ENCODE peak calls at places on chromosomes 11 and 22, in seven cellular contexts. One of them, this sample, is unnamed.

GRCh38 chr11:68328374-68329091 is 16.1 kb downstream of the LRP5 start:
- DNase-seq in sigmoid colon: peak; percentile 72
- DNase-seq in stomach: peak; percentile 51
- DNase-seq in HepG2: peak; percentile 86
- DNase-seq in A549: no peak
- DNase-seq in GM12878: no peak
- DNase-seq in ovary: peak; percentile 57
- DNase-seq in this sample: no peak

GRCh38 chr11:77114089-77114463 is 11.4 kb downstream of the OMP start:
- DNase-seq in stomach: no peak
- DNase-seq in ovary: no peak
- DNase-seq in sigmoid colon: no peak
- DNase-seq in HepG2: no peak
- DNase-seq in GM12878: no peak
- DNase-seq in A549: no peak
- DNase-seq in this sample: no peak

GRCh38 chr11:105109353-105109752 is 30.2 kb downstream of the CARD18 start:
- DNase-seq in GM12878: no peak
- DNase-seq in stomach: no peak
- DNase-seq in sigmoid colon: no peak
- DNase-seq in ovary: no peak
- DNase-seq in A549: no peak
- DNase-seq in HepG2: no peak
- DNase-seq in this sample: no peak

GRCh38 chr11:16469968-16470367 is 113.6 kb upstream of the SOX6 start:
- DNase-seq in sigmoid colon: no peak
- DNase-seq in A549: no peak
- DNase-seq in GM12878: no peak
- DNase-seq in ovary: no peak
- DNase-seq in HepG2: no peak
- DNase-seq in stomach: no peak
- DNase-seq in this sample: no peak

GRCh38 chr11:134358165-134358852 is 26.5 kb downstream of the GLB1L2 start:
- DNase-seq in ovary: peak; percentile 26
- DNase-seq in stomach: no peak
- DNase-seq in HepG2: no peak
- DNase-seq in sigmoid colon: peak; percentile 42
- DNase-seq in GM12878: no peak
- DNase-seq in A549: no peak
- DNase-seq in this sample: peak; percentile 49

GRCh38 chr11:112797072-112797471 is 164.1 kb upstream of the NCAM1 start:
- DNase-seq in sigmoid colon: no peak
- DNase-seq in GM12878: no peak
- DNase-seq in ovary: no peak
- DNase-seq in A549: no peak
- DNase-seq in HepG2: no peak
- DNase-seq in stomach: no peak
- DNase-seq in this sample: no peak

GRCh38 chr11:34345991-34346480 is 11.8 kb downstream of the ABTB2 start:
- DNase-seq in GM12878: no peak
- DNase-seq in stomach: no peak
- DNase-seq in sigmoid colon: no peak
- DNase-seq in ovary: no peak
- DNase-seq in HepG2: no peak
- DNase-seq in A549: no peak
- DNase-seq in this sample: no peak

GRCh38 chr11:46914363-46914762 is 4.0 kb downstream of the LRP4 start:
- DNase-seq in ovary: no peak
- DNase-seq in stomach: no peak
- DNase-seq in A549: no peak
- DNase-seq in HepG2: no peak
- DNase-seq in GM12878: no peak
- DNase-seq in sigmoid colon: no peak
- DNase-seq in this sample: no peak

GRCh38 chr11:90134420-90135003 is at the start of gene NAALAD2:
- DNase-seq in GM12878: no peak
- DNase-seq in ovary: peak; percentile 74
- DNase-seq in sigmoid colon: peak; percentile 62
- DNase-seq in HepG2: peak; percentile 59
- DNase-seq in A549: peak; percentile 2
- DNase-seq in stomach: no peak
- DNase-seq in this sample: peak; percentile 57

GRCh38 chr22:23539135-23539838 is 40.8 kb downstream of the IGLL1 start:
- DNase-seq in ovary: peak; percentile 87
- DNase-seq in GM12878: peak; percentile 36
- DNase-seq in sigmoid colon: peak; percentile 89
- DNase-seq in HepG2: peak; percentile 79
- DNase-seq in stomach: peak; percentile 83
- DNase-seq in A549: peak; percentile 36
- DNase-seq in this sample: peak; percentile 84

GRCh38 chr11:45233121-45233803 is 52.9 kb downstream of the SYT13 start:
- DNase-seq in A549: peak; percentile 93
- DNase-seq in GM12878: no peak
- DNase-seq in sigmoid colon: peak; percentile 86
- DNase-seq in ovary: peak; percentile 80
- DNase-seq in HepG2: peak; percentile 47
- DNase-seq in stomach: peak; percentile 76
- DNase-seq in this sample: no peak

GRCh38 chr11:45232341-45233080 is 53.6 kb downstream of the SYT13 start:
- DNase-seq in stomach: no peak
- DNase-seq in ovary: no peak
- DNase-seq in A549: no peak
- DNase-seq in HepG2: no peak
- DNase-seq in sigmoid colon: peak; percentile 45
- DNase-seq in GM12878: no peak
- DNase-seq in this sample: peak; percentile 47

GRCh38 chr11:45237666-45238348 is 48.3 kb downstream of the SYT13 start:
- DNase-seq in stomach: no peak
- DNase-seq in sigmoid colon: peak; percentile 74
- DNase-seq in HepG2: no peak
- DNase-seq in GM12878: no peak
- DNase-seq in A549: no peak
- DNase-seq in ovary: no peak
- DNase-seq in this sample: no peak

GRCh38 chr11:45233804-45234170 is 52.4 kb downstream of the SYT13 start:
- DNase-seq in sigmoid colon: peak; percentile 55
- DNase-seq in GM12878: no peak
- DNase-seq in ovary: no peak
- DNase-seq in stomach: no peak
- DNase-seq in HepG2: no peak
- DNase-seq in A549: no peak
- DNase-seq in this sample: peak; percentile 70

GRCh38 chr11:45234306-45235006 is 51.7 kb downstream of the SYT13 start:
- DNase-seq in A549: no peak
- DNase-seq in ovary: no peak
- DNase-seq in GM12878: no peak
- DNase-seq in sigmoid colon: peak; percentile 46
- DNase-seq in HepG2: no peak
- DNase-seq in stomach: no peak
- DNase-seq in this sample: no peak
- TF ChIP-seq CTCF in A549: no peak
- TF ChIP-seq CTCF in ovary: no peak
- TF ChIP-seq CTCF in GM12878: no peak
- TF ChIP-seq CTCF in sigmoid colon: no peak
- TF ChIP-seq CTCF in HepG2: no peak
- TF ChIP-seq CTCF in stomach: no peak
- TF ChIP-seq CTCF in this sample: no peak

GRCh38 chr22:44443641-44444235 is 54.3 kb downstream of the RTL6 start:
- DNase-seq in A549: no peak
- DNase-seq in ovary: no peak
- DNase-seq in GM12878: no peak
- DNase-seq in HepG2: no peak
- DNase-seq in sigmoid colon: peak; percentile 21
- DNase-seq in stomach: no peak
- DNase-seq in this sample: no peak

GRCh38 chr22:44442856-44443595 is 55.0 kb downstream of the RTL6 start:
- DNase-seq in stomach: no peak
- DNase-seq in sigmoid colon: peak; percentile 56
- DNase-seq in A549: no peak
- DNase-seq in ovary: no peak
- DNase-seq in HepG2: no peak
- DNase-seq in GM12878: no peak
- DNase-seq in this sample: no peak

GRCh38 chr22:44440224-44441160 is 57.5 kb downstream of the RTL6 start:
- DNase-seq in sigmoid colon: peak; percentile 37
- DNase-seq in HepG2: no peak
- DNase-seq in ovary: no peak
- DNase-seq in A549: no peak
- DNase-seq in stomach: no peak
- DNase-seq in GM12878: no peak
- DNase-seq in this sample: no peak

GRCh38 chr22:44441401-44442185 is 56.4 kb downstream of the RTL6 start:
- DNase-seq in GM12878: no peak
- DNase-seq in A549: no peak
- DNase-seq in ovary: no peak
- DNase-seq in HepG2: no peak
- DNase-seq in sigmoid colon: peak; percentile 42
- DNase-seq in stomach: no peak
- DNase-seq in this sample: peak; percentile 53

DNA sequence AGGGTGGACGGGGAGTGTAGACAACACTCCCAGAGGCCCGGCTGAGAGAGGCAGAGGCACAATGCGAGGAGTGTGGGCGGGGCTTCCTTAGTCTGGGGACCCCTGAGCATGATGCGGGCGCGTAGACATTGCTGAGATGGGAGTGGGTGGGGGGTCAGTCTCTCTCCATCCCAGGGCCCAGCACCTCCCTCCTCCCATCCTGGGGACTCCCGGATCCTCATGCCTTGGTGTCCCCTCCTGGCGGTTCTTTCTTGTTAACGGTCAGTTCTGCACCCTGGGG is 55.9 kb downstream of the RTL6 start:
- DNase-seq in GM12878: no peak
- DNase-seq in HepG2: no peak
- DNase-seq in A549: no peak
- DNase-seq in ovary: no peak
- DNase-seq in stomach: no peak
- DNase-seq in sigmoid colon: no peak
- DNase-seq in this sample: no peak
- TF ChIP-seq EP300 in GM12878: no peak
- TF ChIP-seq EP300 in HepG2: no peak
- TF ChIP-seq EP300 in A549: no peak
- TF ChIP-seq EP300 in ovary: no peak
- TF ChIP-seq EP300 in stomach: no peak
- TF ChIP-seq EP300 in sigmoid colon: no peak
- TF ChIP-seq EP300 in this sample: no peak

GRCh38 chr22:45335854-45336492 is 26.2 kb downstream of the FAM118A start:
- DNase-seq in HepG2: no peak
- DNase-seq in stomach: no peak
- DNase-seq in GM12878: no peak
- DNase-seq in ovary: no peak
- DNase-seq in A549: no peak
- DNase-seq in sigmoid colon: no peak
- DNase-seq in this sample: no peak

GRCh38 chr22:45334528-45334927 is 24.8 kb downstream of the FAM118A start:
- DNase-seq in GM12878: no peak
- DNase-seq in sigmoid colon: no peak
- DNase-seq in stomach: no peak
- DNase-seq in ovary: no peak
- DNase-seq in A549: no peak
- DNase-seq in HepG2: no peak
- DNase-seq in this sample: no peak

GRCh38 chr22:45334068-45334467 is 24.3 kb downstream of the FAM118A start:
- DNase-seq in stomach: no peak
- DNase-seq in ovary: no peak
- DNase-seq in A549: no peak
- DNase-seq in HepG2: no peak
- DNase-seq in sigmoid colon: no peak
- DNase-seq in GM12878: no peak
- DNase-seq in this sample: no peak

GRCh38 chr22:45336971-45337431 is 27.3 kb downstream of the FAM118A start:
- DNase-seq in GM12878: no peak
- DNase-seq in sigmoid colon: peak; percentile 87
- DNase-seq in A549: no peak
- DNase-seq in ovary: peak; percentile 88
- DNase-seq in HepG2: no peak
- DNase-seq in stomach: peak; percentile 84
- DNase-seq in this sample: peak; percentile 87

GRCh38 chr22:45335021-45335818 is 25.5 kb downstream of the FAM118A start:
- DNase-seq in GM12878: no peak
- DNase-seq in stomach: no peak
- DNase-seq in ovary: no peak
- DNase-seq in A549: no peak
- DNase-seq in sigmoid colon: no peak
- DNase-seq in HepG2: no peak
- DNase-seq in this sample: no peak
- TF ChIP-seq CTCF in GM12878: no peak
- TF ChIP-seq CTCF in stomach: no peak
- TF ChIP-seq CTCF in ovary: no peak
- TF ChIP-seq CTCF in A549: no peak
- TF ChIP-seq CTCF in sigmoid colon: no peak
- TF ChIP-seq CTCF in HepG2: no peak
- TF ChIP-seq CTCF in this sample: peak; percentile 9

GRCh38 chr22:20618488-20618887 is 111.1 kb downstream of the MED15 start:
- DNase-seq in stomach: no peak
- DNase-seq in ovary: no peak
- DNase-seq in sigmoid colon: no peak
- DNase-seq in HepG2: no peak
- DNase-seq in A549: no peak
- DNase-seq in GM12878: no peak
- DNase-seq in this sample: no peak

GRCh38 chr22:20616451-20617043 is 109.1 kb downstream of the MED15 start:
- DNase-seq in HepG2: no peak
- DNase-seq in ovary: no peak
- DNase-seq in sigmoid colon: no peak
- DNase-seq in A549: no peak
- DNase-seq in stomach: no peak
- DNase-seq in GM12878: no peak
- DNase-seq in this sample: no peak

GRCh38 chr22:20613301-20613700 is 105.9 kb downstream of the MED15 start:
- DNase-seq in stomach: no peak
- DNase-seq in ovary: no peak
- DNase-seq in sigmoid colon: no peak
- DNase-seq in GM12878: no peak
- DNase-seq in HepG2: no peak
- DNase-seq in A549: no peak
- DNase-seq in this sample: no peak

GRCh38 chr22:20615533-20616450 is 108.4 kb downstream of the MED15 start:
- DNase-seq in GM12878: no peak
- DNase-seq in sigmoid colon: no peak
- DNase-seq in stomach: no peak
- DNase-seq in HepG2: no peak
- DNase-seq in ovary: no peak
- DNase-seq in A549: no peak
- DNase-seq in this sample: no peak

DNA sequence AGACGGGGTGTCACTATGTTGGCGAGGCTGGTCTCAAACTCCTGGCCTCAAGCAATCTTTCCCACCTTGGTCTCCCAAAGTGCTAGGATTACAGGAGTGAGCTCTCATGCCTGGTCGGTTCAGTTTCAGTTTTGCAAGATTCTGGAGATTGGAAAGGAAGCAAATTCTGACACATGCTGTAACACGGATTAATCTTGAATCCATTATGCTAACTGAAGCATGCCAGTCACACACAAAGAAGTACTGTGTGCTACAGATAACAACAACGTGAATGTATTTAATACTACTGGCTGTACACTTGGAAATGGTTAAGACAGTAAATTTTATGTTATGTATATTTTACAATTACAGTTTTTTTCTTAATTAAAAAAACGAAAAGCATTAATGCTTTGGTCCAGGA is 107.6 kb downstream of the MED15 start:
- DNase-seq in ovary: no peak
- DNase-seq in stomach: no peak
- DNase-seq in A549: no peak
- DNase-seq in sigmoid colon: no peak
- DNase-seq in GM12878: no peak
- DNase-seq in HepG2: no peak
- DNase-seq in this sample: no peak
- TF ChIP-seq EP300 in ovary: no peak
- TF ChIP-seq EP300 in stomach: no peak
- TF ChIP-seq EP300 in A549: no peak
- TF ChIP-seq EP300 in sigmoid colon: no peak
- TF ChIP-seq EP300 in GM12878: no peak
- TF ChIP-seq EP300 in HepG2: no peak
- TF ChIP-seq EP300 in this sample: no peak

This sample was measured in suprapubic skin.